ENCODE peak calls at places on chromosomes 5 and 9, in six cellular contexts. H, W, N, D, T and P are unnamed samples.

GRCh38 chr9:36128331-36128730 is 8.2 kb upstream of the GLIPR2 start:
- DNase-seq in T (peak), D (no peak), W (no peak), N (no peak), H (no peak), P (peak)

GRCh38 chr5:136424835-136425694 is 59.7 kb upstream of the TRPC7 start:
- DNase-seq in N (peak), D (peak), T (peak), W (peak), H (peak), P (peak)

GRCh38 chr5:33059081-33059480 is 348.0 kb downstream of the NPR3 start:
- DNase-seq in T (no peak), D (no peak), N (no peak), H (no peak), W (no peak), P (no peak)

GRCh38 chr9:110069326-110070248 is 138.4 kb downstream of the C9orf152 start:
- DNase-seq in H (peak), D (peak), N (peak), T (peak), W (no peak), P (no peak)

GRCh38 chr5:41695920-41696582 is 174.2 kb downstream of the OXCT1 start:
- DNase-seq in N (no peak), H (no peak), T (no peak), W (no peak), D (peak), P (peak)

GRCh38 chr9:135951889-135952663 is 9.1 kb downstream of the UBAC1 start:
- DNase-seq in N (peak), W (no peak), H (peak), T (no peak), D (no peak), P (no peak)

GRCh38 chr5:173123416-173123815 is 20.9 kb upstream of the BNIP1 start:
- DNase-seq in T (peak), H (no peak), D (peak), W (peak), N (no peak), P (no peak)

GRCh38 chr5:134819404-134819963 is 26.3 kb upstream of the C5orf24 start:
- DNase-seq in T (no peak), N (no peak), W (no peak), D (no peak), H (no peak), P (no peak)

GRCh38 chr9:127185181-127185580 is 62.7 kb upstream of the ANGPTL2 start:
- DNase-seq in N (no peak), W (no peak), D (no peak), T (no peak), H (no peak), P (no peak)

GRCh38 chr5:73442960-73443627 is 5.5 kb downstream of the FOXD1 start:
- DNase-seq in W (no peak), D (no peak), H (no peak), N (no peak), T (no peak), P (no peak)

GRCh38 chr9:130947618-130948140 is 8.6 kb upstream of the FIBCD1 start:
- DNase-seq in D (no peak), T (no peak), H (no peak), W (no peak), N (no peak), P (no peak)

GRCh38 chr5:155728857-155729683 is 597.9 kb upstream of the SGCD start:
- DNase-seq in N (peak), H (no peak), W (no peak), T (peak), D (no peak), P (peak)

GRCh38 chr5:102625446-102625845 is 126.6 kb upstream of the SLCO6A1 start:
- DNase-seq in H (no peak), D (no peak), W (no peak), N (no peak), T (no peak), P (no peak)

GRCh38 chr9:122580360-122580759 is 2.8 kb downstream of the OR1L8 start:
- DNase-seq in W (no peak), D (peak), T (peak), N (no peak), H (peak), P (no peak)

GRCh38 chr5:81782811-81783210 is 31.9 kb upstream of the SSBP2 start:
- DNase-seq in W (no peak), D (peak), H (no peak), N (no peak), T (no peak), P (no peak)

GRCh38 chr9:121550569-121551512 is 51.2 kb upstream of the GGTA1 start:
- DNase-seq in W (peak), N (peak), T (peak), D (peak), H (peak), P (peak)

GRCh38 chr5:126826619-126827215 is 49.8 kb downstream of the LMNB1 start:
- DNase-seq in T (no peak), N (no peak), D (no peak), H (no peak), W (no peak), P (no peak)

GRCh38 chr9:97596906-97597305 is 36.3 kb downstream of the TSTD2 start:
- DNase-seq in N (no peak), D (no peak), W (no peak), T (no peak), H (no peak), P (no peak)

GRCh38 chr5:139985733-139986132 is 57.4 kb downstream of the NRG2 start:
- DNase-seq in D (peak), H (peak), T (peak), W (peak), N (peak), P (no peak)

GRCh38 chr5:54524704-54525103 is 7.1 kb downstream of the SNX18 start:
- DNase-seq in D (no peak), W (no peak), H (no peak), N (no peak), T (no peak), P (no peak)

DNA sequence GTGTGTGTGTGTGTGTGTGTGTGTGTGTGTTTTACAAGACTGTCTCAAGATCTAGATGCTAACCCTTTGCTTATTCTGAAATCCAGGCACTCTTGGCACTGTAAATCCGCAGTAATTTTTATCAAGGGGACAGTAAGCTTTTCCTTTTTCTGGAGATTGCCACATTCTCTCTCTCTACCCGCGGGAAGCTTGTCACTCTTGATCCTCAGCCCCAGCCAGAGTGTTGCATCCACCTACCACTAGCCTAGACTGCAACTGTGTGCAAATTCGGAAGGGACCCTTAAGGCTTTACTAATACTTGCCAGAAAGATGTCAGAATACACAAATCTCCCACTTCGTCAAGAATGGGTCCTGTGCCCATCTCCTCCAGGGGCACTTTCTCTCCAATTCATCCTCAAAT is 54.9 kb upstream of the EPB41L4A start:
- DNase-seq in T (no peak), H (no peak), W (no peak), D (no peak), N (no peak), P (no peak)
- TF ChIP-seq CTCF in T (no peak), H (no peak), W (no peak), D (no peak), N (no peak), P (no peak)

GRCh38 chr9:125883548-125883947 is 136.4 kb downstream of the PBX3 start:
- DNase-seq in D (peak), N (no peak), T (peak), W (no peak), H (no peak), P (no peak)
- TF ChIP-seq CTCF in D (no peak), N (no peak), T (no peak), W (no peak), H (no peak), P (no peak)

DNA sequence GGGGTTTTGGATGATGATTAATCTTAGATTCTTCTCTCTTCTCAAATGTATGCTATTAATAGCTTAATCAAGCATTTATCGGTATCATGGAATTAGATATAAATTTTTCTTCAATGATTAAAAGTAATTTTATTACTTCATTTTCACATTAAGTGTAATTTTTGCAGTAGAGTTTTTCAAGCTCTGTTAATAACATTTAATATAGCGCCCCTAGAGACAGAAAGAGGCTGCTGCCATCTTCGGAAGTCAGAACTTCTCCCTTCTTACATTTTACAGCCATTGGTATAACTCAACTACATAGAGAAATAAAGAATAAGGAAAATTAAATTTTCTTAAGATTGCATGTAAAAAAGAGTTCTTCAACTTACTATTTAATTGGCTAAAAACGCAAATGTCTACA is 540.3 kb downstream of the GABRG2 start:
- DNase-seq in N (no peak), H (no peak), D (no peak), T (no peak), W (no peak), P (peak)
- TF ChIP-seq CTCF in N (no peak), H (peak), D (no peak), T (no peak), W (no peak), P (peak)

GRCh38 chr5:6525910-6526309 is 77.3 kb downstream of the UBE2QL1 start:
- DNase-seq in H (no peak), N (peak), T (peak), W (peak), D (no peak), P (peak)
- TF ChIP-seq CTCF in H (no peak), N (peak), T (peak), W (peak), D (peak), P (peak)

GRCh38 chr5:145797336-145797735 is 37.8 kb downstream of the PRELID2 start:
- DNase-seq in W (no peak), T (peak), H (no peak), D (peak), N (no peak), P (no peak)
- TF ChIP-seq CTCF in W (no peak), T (no peak), H (no peak), D (no peak), N (no peak), P (peak)

GRCh38 chr5:179141867-179142266 is 81.7 kb downstream of the ZNF354C start:
- DNase-seq in W (no peak), N (no peak), T (no peak), H (no peak), D (no peak), P (no peak)

GRCh38 chr5:179142434-179143198 is 82.4 kb downstream of the ZNF354C start:
- DNase-seq in H (peak), N (no peak), T (peak), W (no peak), D (peak), P (no peak)

GRCh38 chr5:179140293-179140692 is 80.1 kb downstream of the ZNF354C start:
- DNase-seq in H (no peak), T (no peak), D (no peak), N (no peak), W (no peak), P (no peak)

GRCh38 chr5:179146277-179146676 is 86.1 kb downstream of the ZNF354C start:
- DNase-seq in T (no peak), W (no peak), D (no peak), H (no peak), N (no peak), P (no peak)

GRCh38 chr5:179143446-179143845 is 83.3 kb downstream of the ZNF354C start:
- DNase-seq in H (no peak), N (peak), T (peak), D (peak), W (peak), P (peak)
- TF ChIP-seq CTCF in H (no peak), N (peak), T (peak), D (no peak), W (no peak), P (peak)